ENCODE peak calls at places on chromosomes 11 and 22, in six cellular contexts. N is amygdala; I is NCI-H446; K is activated T-helper 1 cell treated with anti-CD3 and anti-CD28 coated beads, Interleukin-12 subunit alpha, Interleukin-12 subunit beta, Interleukin-2, Interleukin-4 antibody, amounts not matched to agents 30 ng/mL and 10 ng/mL and 1 ng/mL, durations not matched to agents 14 hours and 24 hours and 36 hours; E is EH; F is MV-4-11. B is an unnamed sample.

GRCh38 chr11:128874406-128874805 is 7.3 kb upstream of the KCNJ1 start:
- DNase-seq in N (no peak), I (no peak), K (no peak), E (peak; percentile 33), F (no peak), B (no peak)

GRCh38 chr22:49664891-49665290 is 162.8 kb downstream of the BRD1 start:
- DNase-seq in N (no peak), I (no peak), K (no peak), E (no peak), F (no peak), B (no peak)

GRCh38 chr11:78564037-78564888 is 10.4 kb downstream of the NARS2 start:
- DNase-seq in N (no peak), I (peak; percentile 51), K (peak; percentile 31), E (peak; percentile 74), F (peak; percentile 66), B (peak; percentile 84)

GRCh38 chr11:11179239-11179638 is 173.8 kb downstream of the CSNK2A3 start:
- DNase-seq in N (no peak), I (no peak), K (no peak), E (peak; percentile 81), F (no peak), B (peak; percentile 80)

GRCh38 chr11:36041988-36042606 is 98.2 kb downstream of the LDLRAD3 start:
- DNase-seq in N (no peak), I (no peak), K (no peak), E (peak; percentile 27), F (no peak), B (peak; percentile 48)

GRCh38 chr11:114942207-114942606 is 263.9 kb downstream of the NXPE2 start:
- DNase-seq in N (no peak), I (no peak), K (no peak), E (no peak), F (no peak), B (no peak)

GRCh38 chr11:81892770-81893635 is 840.7 kb downstream of the FAM181B start:
- DNase-seq in N (no peak), I (no peak), K (no peak), E (no peak), F (no peak), B (no peak)

GRCh38 chr11:125074511-125075241 is 11.6 kb downstream of the SLC37A2 start:
- DNase-seq in N (no peak), I (no peak), K (no peak), E (no peak), F (no peak), B (no peak)

GRCh38 chr11:15888596-15889345 is 467.6 kb downstream of the SOX6 start:
- DNase-seq in N (no peak), I (no peak), K (no peak), E (no peak), F (no peak), B (no peak)

GRCh38 chr22:30252411-30253204 is 6.0 kb upstream of the LIF start:
- DNase-seq in N (no peak), I (no peak), K (no peak), E (no peak), F (peak; percentile 73), B (no peak)

GRCh38 chr11:70656293-70656692 is 258.0 kb downstream of the CTTN start:
- DNase-seq in N (no peak), I (no peak), K (no peak), E (no peak), F (no peak), B (no peak)

GRCh38 chr22:21942407-21942895 is 10.2 kb downstream of the PPM1F start:
- DNase-seq in N (no peak), I (no peak), K (no peak), E (peak; percentile 93), F (peak; percentile 69), B (peak; percentile 87)

GRCh38 chr11:122491486-122491885 is 164.0 kb upstream of the UBASH3B start:
- DNase-seq in N (no peak), I (no peak), K (no peak), E (peak; percentile 55), F (peak; percentile 6), B (peak; percentile 74)

GRCh38 chr11:102560555-102561011 is 30.0 kb upstream of the MMP7 start:
- DNase-seq in N (no peak), I (no peak), K (no peak), E (peak; percentile 77), F (peak; percentile 91), B (peak; percentile 95)

GRCh38 chr11:108196901-108197300 is 25.5 kb downstream of the NPAT start:
- DNase-seq in N (no peak), I (no peak), K (no peak), E (no peak), F (no peak), B (no peak)

GRCh38 chr11:126403658-126404057 is 48.2 kb downstream of the ST3GAL4 start:
- DNase-seq in N (no peak), I (no peak), K (no peak), E (no peak), F (no peak), B (no peak)

GRCh38 chr22:48555606-48556005 is 1272.1 kb downstream of the BRD1 start:
- DNase-seq in N (no peak), I (no peak), K (no peak), E (no peak), F (no peak), B (no peak)

GRCh38 chr11:86464509-86465221 is 90.0 kb downstream of the CCDC81 start:
- DNase-seq in N (no peak), I (no peak), K (no peak), E (no peak), F (no peak), B (peak; percentile 40)

GRCh38 chr11:2774173-2775082 is 74.6 kb upstream of the KCNQ1OT1 start:
- DNase-seq in N (no peak), I (no peak), K (no peak), E (no peak), F (no peak), B (no peak)

GRCh38 chr22:43636086-43636485 is 176.0 kb downstream of the EFCAB6 start:
- DNase-seq in N (no peak), I (no peak), K (no peak), E (no peak), F (no peak), B (no peak)

GRCh38 chr22:43273902-43274484 is 69.2 kb downstream of the SCUBE1 start:
- DNase-seq in N (no peak), I (peak; percentile 35), K (peak; percentile 21), E (peak; percentile 63), F (peak; percentile 41), B (peak; percentile 69)

GRCh38 chr11:133500435-133500834 is 31.9 kb downstream of the OPCML start:
- DNase-seq in N (no peak), I (no peak), K (no peak), E (no peak), F (no peak), B (no peak)

GRCh38 chr11:2398664-2399355 is 1.7 kb upstream of the TSSC4 start:
- DNase-seq in N (no peak), I (no peak), K (no peak), E (no peak), F (no peak), B (no peak)

GRCh38 chr11:39628311-39628710 is 1831.1 kb downstream of the LRRC4C start:
- DNase-seq in N (no peak), I (no peak), K (no peak), E (no peak), F (no peak), B (no peak)

GRCh38 chr22:17143826-17144225 is 15.3 kb downstream of the HDHD5 start:
- DNase-seq in N (no peak), I (no peak), K (no peak), E (no peak), F (no peak), B (no peak)

GRCh38 chr22:21917206-21917958 is 35.3 kb downstream of the PPM1F start:
- DNase-seq in N (no peak), I (peak; percentile 5), K (no peak), E (no peak), F (no peak), B (peak; percentile 43)

GRCh38 chr11:45919276-45919675 is 1.6 kb upstream of the PEX16 start:
- DNase-seq in N (no peak), I (no peak), K (no peak), E (no peak), F (no peak), B (no peak)